ENCODE peak calls at places on chromosomes 7 and 10, in seven cellular contexts. One of them, this sample, is unnamed. For H3K9me3 and H3K4me1, the result is how much of the 10 kb centered on the place peaks cover.

GRCh38 chr10:130300608-130301025 is 164.4 kb downstream of the GLRX3 start:
- DNase-seq in spleen: peak
- DNase-seq in uterus: no peak
- DNase-seq in cardiac muscle cell: peak
- DNase-seq in heart left ventricle: peak
- DNase-seq in tibial artery: peak
- DNase-seq in PC-3: no peak
- DNase-seq in this sample: peak

GRCh38 chr7:116210345-116211005 is at the start of gene TES:
- DNase-seq in spleen: peak
- DNase-seq in uterus: peak
- DNase-seq in cardiac muscle cell: peak
- DNase-seq in heart left ventricle: peak
- DNase-seq in tibial artery: peak
- DNase-seq in PC-3: peak
- DNase-seq in this sample: peak

GRCh38 chr7:73851410-73852338 is 9.3 kb upstream of the TMEM270 start:
- DNase-seq in spleen: no peak
- DNase-seq in uterus: no peak
- DNase-seq in cardiac muscle cell: peak
- DNase-seq in heart left ventricle: no peak
- DNase-seq in tibial artery: no peak
- DNase-seq in PC-3: peak
- DNase-seq in this sample: peak

GRCh38 chr10:48213047-48213446 is 61.4 kb downstream of the FRMPD2 start:
- DNase-seq in spleen: no peak
- DNase-seq in uterus: no peak
- DNase-seq in cardiac muscle cell: no peak
- DNase-seq in heart left ventricle: no peak
- DNase-seq in tibial artery: no peak
- DNase-seq in PC-3: no peak
- DNase-seq in this sample: no peak

GRCh38 chr7:116455009-116455408 is 44.5 kb upstream of the CAV2 start:
- DNase-seq in spleen: no peak
- DNase-seq in uterus: no peak
- DNase-seq in cardiac muscle cell: peak
- DNase-seq in heart left ventricle: no peak
- DNase-seq in tibial artery: no peak
- DNase-seq in PC-3: peak
- DNase-seq in this sample: no peak

GRCh38 chr7:97973206-97973658 is 16.8 kb downstream of the OCM2 start:
- DNase-seq in spleen: no peak
- DNase-seq in uterus: no peak
- DNase-seq in cardiac muscle cell: no peak
- DNase-seq in heart left ventricle: no peak
- DNase-seq in tibial artery: no peak
- DNase-seq in PC-3: no peak
- DNase-seq in this sample: no peak

GRCh38 chr10:46024948-46025347 is 5.5 kb downstream of the NCOA4 start:
- DNase-seq in spleen: no peak
- DNase-seq in uterus: no peak
- DNase-seq in cardiac muscle cell: no peak
- DNase-seq in heart left ventricle: no peak
- DNase-seq in tibial artery: no peak
- DNase-seq in PC-3: no peak
- DNase-seq in this sample: no peak

GRCh38 chr7:102320601-102321350 is 34.1 kb downstream of the SH2B2 start:
- DNase-seq in spleen: peak
- DNase-seq in uterus: no peak
- DNase-seq in cardiac muscle cell: no peak
- DNase-seq in heart left ventricle: no peak
- DNase-seq in tibial artery: no peak
- DNase-seq in PC-3: no peak
- DNase-seq in this sample: no peak

GRCh38 chr7:133845005-133845404 is 282.1 kb upstream of the LRGUK start:
- DNase-seq in spleen: no peak
- DNase-seq in uterus: no peak
- DNase-seq in cardiac muscle cell: no peak
- DNase-seq in heart left ventricle: no peak
- DNase-seq in tibial artery: no peak
- DNase-seq in PC-3: no peak
- DNase-seq in this sample: no peak

GRCh38 chr7:23863209-23863798 is 153.3 kb downstream of the STK31 start:
- DNase-seq in spleen: no peak
- DNase-seq in uterus: no peak
- DNase-seq in cardiac muscle cell: peak
- DNase-seq in heart left ventricle: no peak
- DNase-seq in tibial artery: no peak
- DNase-seq in PC-3: peak
- DNase-seq in this sample: no peak

DNA sequence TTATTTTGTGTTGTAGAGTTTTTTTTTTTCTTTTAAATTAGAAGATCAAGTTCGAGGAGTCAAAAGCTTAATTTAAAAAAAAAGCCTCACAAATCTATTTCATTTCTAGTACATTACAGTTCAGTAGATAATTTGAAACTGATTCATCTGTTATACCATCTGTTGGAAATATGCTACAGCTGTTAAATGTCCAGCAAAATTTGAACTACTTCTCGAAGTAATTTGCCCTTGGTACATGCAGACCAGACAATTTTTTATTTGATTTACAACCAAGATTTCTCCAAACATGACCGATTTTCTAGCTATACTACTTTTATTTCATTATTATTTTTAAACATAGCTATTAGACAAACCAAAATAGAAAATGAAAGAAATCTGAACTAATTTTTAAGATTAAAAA is 647.9 kb downstream of the CNTNAP2 start:
- DNase-seq in spleen: no peak
- DNase-seq in uterus: no peak
- DNase-seq in cardiac muscle cell: no peak
- DNase-seq in heart left ventricle: no peak
- DNase-seq in tibial artery: no peak
- DNase-seq in PC-3: no peak
- DNase-seq in this sample: no peak
- H3K9me3 ChIP-seq in spleen: under half
- H3K9me3 ChIP-seq in uterus: under half
- H3K9me3 ChIP-seq in cardiac muscle cell: under half
- H3K9me3 ChIP-seq in heart left ventricle: under half
- H3K9me3 ChIP-seq in tibial artery: under half
- H3K9me3 ChIP-seq in PC-3: under half
- H3K9me3 ChIP-seq in this sample: under half

DNA sequence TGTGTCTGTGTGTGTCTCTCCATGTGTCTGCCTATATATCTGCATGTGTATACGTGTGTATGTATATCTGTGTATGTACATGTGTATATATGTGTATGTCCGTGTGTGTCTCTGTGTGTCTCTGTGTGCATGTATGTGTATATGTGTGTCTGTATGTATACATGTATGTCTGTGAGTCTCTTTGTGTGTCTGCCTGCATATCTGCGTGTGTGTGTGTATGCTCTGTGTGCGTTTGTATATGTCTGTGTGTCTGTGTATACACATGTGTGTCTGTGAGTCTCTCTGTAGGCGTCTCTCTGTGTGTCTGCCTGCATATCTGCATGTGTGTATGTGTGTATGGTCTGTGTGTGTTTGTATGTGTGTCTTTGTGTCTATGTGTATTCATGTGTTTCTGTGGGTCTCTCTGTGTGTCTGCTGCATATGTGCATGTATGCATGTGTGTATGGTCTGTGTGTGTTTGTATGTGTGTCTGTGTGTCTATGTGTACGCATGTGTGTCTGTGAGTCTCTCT is 23.7 kb upstream of the KLF6 start:
- DNase-seq in spleen: no peak
- DNase-seq in uterus: no peak
- DNase-seq in cardiac muscle cell: no peak
- DNase-seq in heart left ventricle: no peak
- DNase-seq in tibial artery: no peak
- DNase-seq in PC-3: no peak
- DNase-seq in this sample: no peak
- H3K4me1 ChIP-seq in spleen: half or more
- H3K4me1 ChIP-seq in uterus: under half
- H3K4me1 ChIP-seq in cardiac muscle cell: under half
- H3K4me1 ChIP-seq in heart left ventricle: half or more
- H3K4me1 ChIP-seq in tibial artery: half or more
- H3K4me1 ChIP-seq in PC-3: half or more
- H3K4me1 ChIP-seq in this sample: half or more

GRCh38 chr10:132277311-132277741 is 30.4 kb downstream of the STK32C start:
- DNase-seq in spleen: no peak
- DNase-seq in uterus: no peak
- DNase-seq in cardiac muscle cell: no peak
- DNase-seq in heart left ventricle: no peak
- DNase-seq in tibial artery: no peak
- DNase-seq in PC-3: no peak
- DNase-seq in this sample: no peak
- TF ChIP-seq CTCF in spleen: no peak
- TF ChIP-seq CTCF in uterus: no peak
- TF ChIP-seq CTCF in cardiac muscle cell: no peak
- TF ChIP-seq CTCF in heart left ventricle: no peak
- TF ChIP-seq CTCF in tibial artery: no peak
- TF ChIP-seq CTCF in PC-3: no peak
- TF ChIP-seq CTCF in this sample: no peak

GRCh38 chr7:158516524-158516923 is 71.1 kb downstream of the PTPRN2 start:
- DNase-seq in spleen: no peak
- DNase-seq in uterus: no peak
- DNase-seq in cardiac muscle cell: no peak
- DNase-seq in heart left ventricle: no peak
- DNase-seq in tibial artery: no peak
- DNase-seq in PC-3: no peak
- DNase-seq in this sample: no peak
- H3K9me3 ChIP-seq in spleen: under half
- H3K9me3 ChIP-seq in uterus: under half
- H3K9me3 ChIP-seq in cardiac muscle cell: under half
- H3K9me3 ChIP-seq in heart left ventricle: under half
- H3K9me3 ChIP-seq in tibial artery: under half
- H3K9me3 ChIP-seq in PC-3: under half
- H3K9me3 ChIP-seq in this sample: under half

GRCh38 chr7:110130669-110131068 is 960.3 kb upstream of the LRRN3 start:
- DNase-seq in spleen: no peak
- DNase-seq in uterus: no peak
- DNase-seq in cardiac muscle cell: no peak
- DNase-seq in heart left ventricle: no peak
- DNase-seq in tibial artery: no peak
- DNase-seq in PC-3: peak
- DNase-seq in this sample: no peak
- H3K4me1 ChIP-seq in spleen: under half
- H3K4me1 ChIP-seq in uterus: under half
- H3K4me1 ChIP-seq in cardiac muscle cell: under half
- H3K4me1 ChIP-seq in heart left ventricle: under half
- H3K4me1 ChIP-seq in tibial artery: under half
- H3K4me1 ChIP-seq in PC-3: under half
- H3K4me1 ChIP-seq in this sample: under half

GRCh38 chr10:71753960-71754505 is 19.3 kb downstream of the VSIR start:
- DNase-seq in spleen: peak
- DNase-seq in uterus: no peak
- DNase-seq in cardiac muscle cell: no peak
- DNase-seq in heart left ventricle: no peak
- DNase-seq in tibial artery: no peak
- DNase-seq in PC-3: no peak
- DNase-seq in this sample: no peak

GRCh38 chr10:71753091-71753959 is 20.0 kb downstream of the VSIR start:
- DNase-seq in spleen: peak
- DNase-seq in uterus: no peak
- DNase-seq in cardiac muscle cell: no peak
- DNase-seq in heart left ventricle: peak
- DNase-seq in tibial artery: no peak
- DNase-seq in PC-3: no peak
- DNase-seq in this sample: peak

GRCh38 chr10:71751515-71752224 is 21.6 kb downstream of the VSIR start:
- DNase-seq in spleen: peak
- DNase-seq in uterus: no peak
- DNase-seq in cardiac muscle cell: no peak
- DNase-seq in heart left ventricle: no peak
- DNase-seq in tibial artery: no peak
- DNase-seq in PC-3: no peak
- DNase-seq in this sample: peak

GRCh38 chr10:71750986-71751385 is 22.3 kb downstream of the VSIR start:
- DNase-seq in spleen: peak
- DNase-seq in uterus: no peak
- DNase-seq in cardiac muscle cell: no peak
- DNase-seq in heart left ventricle: no peak
- DNase-seq in tibial artery: no peak
- DNase-seq in PC-3: no peak
- DNase-seq in this sample: peak

DNA sequence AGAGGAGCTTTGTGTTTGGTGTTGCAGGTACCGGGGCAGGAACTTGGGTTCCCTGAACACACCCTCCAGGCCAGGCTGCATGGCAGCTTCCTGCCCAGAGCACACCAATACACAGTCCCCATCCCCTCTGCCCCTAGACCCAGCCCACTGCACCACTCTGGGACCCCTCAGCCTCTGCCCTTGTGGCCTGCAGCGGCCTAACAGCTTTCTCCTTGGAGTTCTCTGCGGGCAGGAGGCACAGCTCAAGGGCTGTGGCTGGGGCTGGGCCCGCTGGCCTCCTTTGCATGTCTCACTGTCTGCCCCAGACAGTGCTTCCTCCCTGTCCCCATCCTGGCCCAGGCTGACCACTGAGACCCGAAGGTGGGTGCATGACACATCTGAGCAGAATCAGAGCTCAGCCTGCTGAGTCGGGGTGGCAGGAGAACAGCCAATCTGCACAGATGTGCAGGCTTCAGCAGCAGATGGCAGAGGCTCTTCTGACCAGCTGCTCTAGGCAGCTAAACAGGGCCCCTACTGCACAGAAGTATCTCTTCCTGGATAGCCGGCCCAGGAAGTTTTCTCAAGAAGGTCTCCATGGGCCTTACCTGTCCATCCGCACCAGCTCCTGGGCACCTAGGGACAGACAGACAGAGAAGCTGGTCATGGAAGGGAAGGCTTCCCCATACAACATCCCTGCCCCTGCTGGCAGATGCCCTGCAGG is 20.8 kb downstream of the VSIR start:
- DNase-seq in spleen: peak
- DNase-seq in uterus: no peak
- DNase-seq in cardiac muscle cell: no peak
- DNase-seq in heart left ventricle: no peak
- DNase-seq in tibial artery: no peak
- DNase-seq in PC-3: no peak
- DNase-seq in this sample: peak
- TF ChIP-seq CTCF in spleen: no peak
- TF ChIP-seq CTCF in uterus: no peak
- TF ChIP-seq CTCF in cardiac muscle cell: no peak
- TF ChIP-seq CTCF in heart left ventricle: no peak
- TF ChIP-seq CTCF in tibial artery: no peak
- TF ChIP-seq CTCF in PC-3: no peak
- TF ChIP-seq CTCF in this sample: no peak

This sample was measured in mucosa of descending colon.